ENCODE peak calls at places on chromosomes 5 and 9, in eight cellular contexts. B is HepG2, F is H54, C is right lobe of liver, J is K562, H is esophagus squamous epithelium, T is tibial nerve, Q is A549. R is an unnamed sample.
A peak's percentile ranks its signal among the peaks of the same experiment; 100 is the strongest.

GRCh38 chr9:20551236-20551635 is 71.1 kb downstream of the MLLT3 start:
- DNase-seq in T (no peak), F (peak; percentile 12), C (no peak), J (no peak), Q (no peak), B (peak; percentile 24), H (no peak), R (no peak)

GRCh38 chr5:30600892-30601291 is 592.6 kb upstream of the CDH6 start:
- DNase-seq in C (no peak), F (no peak), J (no peak), H (no peak), Q (no peak), B (no peak), T (no peak), R (no peak)

GRCh38 chr9:108722396-108722795 is 133.4 kb downstream of the ACTL7B start:
- DNase-seq in T (peak; percentile 20), H (no peak), B (no peak), F (no peak), J (no peak), C (no peak), Q (no peak), R (no peak)

GRCh38 chr5:109743770-109744212 is 54.1 kb downstream of the MAN2A1 start:
- DNase-seq in Q (peak; percentile 38), T (no peak), J (peak; percentile 31), H (no peak), C (no peak), F (peak; percentile 19), B (peak; percentile 6), R (no peak)

GRCh38 chr5:176447538-176447981 is 625 bp upstream of the FAF2 start:
- DNase-seq in Q (no peak), C (peak; percentile 73), F (no peak), B (no peak), J (peak; percentile 58), T (no peak), H (no peak), R (no peak)

GRCh38 chr5:172943283-172943841 is 15.9 kb upstream of the RPL26L1 start:
- DNase-seq in B (no peak), T (no peak), Q (no peak), C (no peak), H (no peak), J (peak; percentile 74), F (peak; percentile 79), R (no peak)

GRCh38 chr5:142013734-142014495 is 1.1 kb upstream of the GNPDA1 start:
- DNase-seq in B (peak; percentile 68), H (no peak), F (peak; percentile 44), T (peak; percentile 53), J (peak; percentile 32), C (peak; percentile 90), Q (no peak), R (no peak)

GRCh38 chr9:131625848-131626670 is 80.7 kb downstream of the PRRT1B start:
- DNase-seq in C (no peak), B (no peak), H (no peak), J (no peak), T (no peak), Q (no peak), F (no peak), R (no peak)

GRCh38 chr9:117103711-117104110 is 311.1 kb downstream of the ASTN2 start:
- DNase-seq in F (no peak), C (no peak), B (no peak), H (no peak), J (no peak), T (no peak), Q (no peak), R (no peak)

GRCh38 chr5:110973510-110973909 is 98.0 kb upstream of the TSLP start:
- DNase-seq in C (no peak), J (no peak), Q (no peak), H (no peak), B (no peak), F (no peak), T (no peak), R (no peak)

GRCh38 chr5:116371935-116372334 is 202.7 kb downstream of the SEMA6A start:
- DNase-seq in Q (no peak), B (peak; percentile 30), F (no peak), J (no peak), C (no peak), H (no peak), T (no peak), R (no peak)

GRCh38 chr5:100905259-100905914 is 2.3 kb upstream of the ST8SIA4 start:
- DNase-seq in J (no peak), H (no peak), T (no peak), C (no peak), F (no peak), Q (no peak), B (no peak), R (no peak)

GRCh38 chr5:100901851-100902341 is 1.2 kb downstream of the ST8SIA4 start:
- DNase-seq in C (peak; percentile 55), B (no peak), T (peak; percentile 50), J (no peak), F (no peak), H (peak; percentile 9), Q (no peak), R (no peak)

GRCh38 chr5:100902406-100903035 is 561 bp downstream of the ST8SIA4 start:
- DNase-seq in J (no peak), T (no peak), B (no peak), C (no peak), F (no peak), H (no peak), Q (no peak), R (no peak)

GRCh38 chr5:100904259-100904822 is 1.3 kb upstream of the ST8SIA4 start:
- DNase-seq in F (no peak), B (no peak), Q (no peak), H (peak; percentile 9), T (no peak), J (no peak), C (no peak), R (no peak)

GRCh38 chr5:100903036-100903887 is at the start of gene ST8SIA4:
- DNase-seq in C (peak; percentile 76), J (no peak), T (peak; percentile 70), B (no peak), F (peak; percentile 19), H (peak; percentile 83), Q (no peak), R (peak; percentile 37)
- TF ChIP-seq POLR2A in C (peak; percentile 74), J (peak; percentile 52), T (no peak), B (no peak), F (no peak), H (peak; percentile 94), Q (peak; percentile 54), R (peak; percentile 91)

GRCh38 chr5:64949331-64949730 is 180.6 kb downstream of the CWC27 start:
- DNase-seq in J (no peak), T (no peak), Q (no peak), C (no peak), B (no peak), H (no peak), F (no peak), R (no peak)

GRCh38 chr5:64952961-64953360 is 184.2 kb downstream of the CWC27 start:
- DNase-seq in F (no peak), Q (no peak), J (no peak), B (no peak), C (no peak), T (no peak), H (no peak), R (no peak)

GRCh38 chr5:64958757-64959391 is 190.1 kb downstream of the CWC27 start:
- DNase-seq in F (no peak), H (no peak), J (no peak), B (peak; percentile 11), Q (no peak), T (peak; percentile 7), C (no peak), R (no peak)

DNA sequence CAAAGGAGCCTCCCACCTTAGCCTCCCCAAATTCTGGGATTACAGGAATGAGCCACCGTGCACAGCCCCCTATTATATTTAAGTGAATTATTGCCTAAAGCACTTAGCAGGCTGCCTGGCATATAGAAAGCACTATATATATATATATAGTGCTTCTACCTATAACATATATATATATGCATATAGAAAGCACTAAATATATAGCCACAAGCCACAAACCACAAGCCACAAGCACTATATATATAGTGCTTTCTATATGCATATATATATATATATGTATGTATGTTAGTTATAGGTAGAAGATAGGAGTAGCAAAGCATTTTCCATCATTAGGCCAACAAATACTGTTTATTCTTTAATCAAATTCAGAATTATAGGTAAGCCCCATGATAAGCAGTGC is 185.8 kb downstream of the CWC27 start:
- DNase-seq in B (no peak), J (no peak), H (no peak), F (no peak), T (no peak), C (no peak), Q (no peak), R (no peak)
- TF ChIP-seq POLR2A in B (no peak), J (no peak), H (no peak), F (no peak), T (no peak), C (no peak), Q (no peak), R (no peak)

GRCh38 chr5:51961154-51961562 is 577.9 kb downstream of the ISL1 start:
- DNase-seq in F (no peak), J (no peak), Q (no peak), B (no peak), C (no peak), T (no peak), H (no peak), R (no peak)
- TF ChIP-seq POLR2A in F (no peak), J (no peak), Q (no peak), B (no peak), C (no peak), T (no peak), H (no peak), R (no peak)

GRCh38 chr9:125258160-125258559 is 3.5 kb upstream of the GAPVD1 start:
- DNase-seq in B (no peak), J (no peak), H (no peak), Q (no peak), C (no peak), F (no peak), T (no peak), R (no peak)

GRCh38 chr9:125260564-125260963 is 1.1 kb upstream of the GAPVD1 start:
- DNase-seq in H (no peak), F (no peak), C (no peak), B (peak; percentile 28), J (no peak), Q (no peak), T (no peak), R (no peak)

GRCh38 chr9:125262217-125262991 is 778 bp downstream of the GAPVD1 start:
- DNase-seq in J (no peak), H (no peak), T (no peak), B (peak; percentile 15), Q (no peak), F (peak; percentile 32), C (no peak), R (no peak)

GRCh38 chr9:125258832-125259534 is 2.6 kb upstream of the GAPVD1 start:
- DNase-seq in T (no peak), C (no peak), F (no peak), J (no peak), H (no peak), Q (no peak), B (peak; percentile 55), R (no peak)

DNA sequence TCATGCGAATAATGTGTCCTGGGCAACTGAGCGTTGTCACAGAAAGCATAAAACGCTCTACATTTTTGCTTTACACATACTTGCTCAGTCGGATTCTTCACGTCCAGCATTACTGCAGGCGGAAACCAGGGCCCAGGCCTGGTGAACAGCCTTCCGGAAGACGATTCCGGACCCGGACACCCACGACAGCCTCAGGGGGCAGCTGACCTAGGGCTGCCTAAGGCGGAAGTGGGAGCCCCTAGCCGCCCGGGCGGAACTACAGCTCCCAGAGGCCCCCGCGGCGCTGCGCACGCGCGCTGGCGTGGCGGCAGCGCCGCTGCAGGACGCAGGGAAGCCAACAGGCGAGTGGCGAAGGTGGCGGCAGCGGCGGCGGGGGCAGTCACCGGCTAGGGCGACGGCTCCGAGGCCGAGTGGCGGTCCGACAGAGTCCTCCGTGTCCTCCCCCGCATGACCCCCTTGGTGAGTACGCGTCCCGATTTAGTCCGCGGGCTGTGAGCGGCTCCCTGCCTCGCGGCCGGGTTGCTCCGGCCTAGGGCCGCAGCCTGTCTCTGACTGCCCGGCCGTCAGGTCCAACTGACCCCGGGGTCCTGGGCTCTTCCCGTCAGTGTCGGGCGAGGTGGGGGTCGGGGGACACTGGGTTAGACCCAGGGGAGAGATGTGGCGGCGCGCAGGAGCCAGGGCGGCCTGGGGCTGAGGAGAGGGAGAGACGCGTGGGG is at the start of gene GAPVD1:
- DNase-seq in Q (peak; percentile 98), T (peak; percentile 51), H (peak; percentile 35), J (peak; percentile 99), B (peak; percentile 93), F (peak; percentile 100), C (peak; percentile 92), R (peak; percentile 97)
- TF ChIP-seq POLR2A in Q (peak; percentile 48), T (peak; percentile 33), H (peak; percentile 74), J (peak; percentile 90), B (peak; percentile 92), F (peak; percentile 86), C (peak; percentile 70), R (peak; percentile 90)